ENCODE peak calls at places on chromosomes 12 and 14, in six cellular contexts. V is heart right ventricle, L is HFF-Myc, R is cardiac fibroblast, U is neural crest cell, O is left ventricle myocardium inferior. C is an unnamed sample.
A peak's percentile ranks its signal among the peaks of the same experiment; 100 is the strongest.

GRCh38 chr12:51240971-51241370 is 2.3 kb downstream of the DAZAP2 start:
- DNase-seq in O (no peak), R (no peak), L (no peak), U (no peak), V (no peak), C (no peak)

GRCh38 chr12:54050479-54050805 is 3.2 kb upstream of the HOXC4 start:
- DNase-seq in V (no peak), L (no peak), O (no peak), U (no peak), R (no peak), C (no peak)

GRCh38 chr14:94388027-94388895 is at the start of gene SERPINA1:
- DNase-seq in R (no peak), O (no peak), L (no peak), U (no peak), V (no peak), C (no peak)

GRCh38 chr12:31300341-31300740 is 25.6 kb downstream of the SINHCAF start:
- DNase-seq in L (no peak), U (no peak), V (no peak), O (no peak), R (no peak), C (no peak)

GRCh38 chr14:97155320-97155719 is 358.1 kb downstream of the VRK1 start:
- DNase-seq in U (no peak), V (no peak), O (no peak), R (no peak), L (no peak), C (no peak)

GRCh38 chr14:76741074-76741473 is 20.2 kb upstream of the VASH1 start:
- DNase-seq in U (no peak), V (no peak), L (no peak), R (no peak), O (no peak), C (no peak)

GRCh38 chr14:29724991-29725390 is 202.7 kb downstream of the PRKD1 start:
- DNase-seq in R (peak; percentile 60), V (no peak), L (no peak), O (no peak), U (no peak), C (no peak)

GRCh38 chr14:91439345-91439744 is 21.7 kb upstream of the CCDC88C start:
- DNase-seq in U (no peak), V (no peak), L (no peak), R (no peak), O (no peak), C (no peak)

GRCh38 chr14:79201545-79202247 is 1009.6 kb downstream of the DIO2 start:
- DNase-seq in R (no peak), U (no peak), O (no peak), L (no peak), V (no peak), C (no peak)

GRCh38 chr14:58430156-58430555 is 2.6 kb downstream of the KIAA0586 start:
- DNase-seq in O (no peak), L (no peak), U (no peak), V (no peak), R (peak; percentile 34), C (no peak)

GRCh38 chr12:47551426-47551851 is 154.4 kb downstream of the RPAP3 start:
- DNase-seq in V (peak; percentile 44), O (no peak), L (peak; percentile 49), U (no peak), R (peak; percentile 51), C (no peak)

GRCh38 chr12:125610971-125611370 is 545.7 kb downstream of the AACS start:
- DNase-seq in V (no peak), U (no peak), R (no peak), L (no peak), O (no peak), C (no peak)
- TF ChIP-seq CTCF in V (no peak), U (no peak), R (no peak), L (no peak), O (no peak), C (no peak)

DNA sequence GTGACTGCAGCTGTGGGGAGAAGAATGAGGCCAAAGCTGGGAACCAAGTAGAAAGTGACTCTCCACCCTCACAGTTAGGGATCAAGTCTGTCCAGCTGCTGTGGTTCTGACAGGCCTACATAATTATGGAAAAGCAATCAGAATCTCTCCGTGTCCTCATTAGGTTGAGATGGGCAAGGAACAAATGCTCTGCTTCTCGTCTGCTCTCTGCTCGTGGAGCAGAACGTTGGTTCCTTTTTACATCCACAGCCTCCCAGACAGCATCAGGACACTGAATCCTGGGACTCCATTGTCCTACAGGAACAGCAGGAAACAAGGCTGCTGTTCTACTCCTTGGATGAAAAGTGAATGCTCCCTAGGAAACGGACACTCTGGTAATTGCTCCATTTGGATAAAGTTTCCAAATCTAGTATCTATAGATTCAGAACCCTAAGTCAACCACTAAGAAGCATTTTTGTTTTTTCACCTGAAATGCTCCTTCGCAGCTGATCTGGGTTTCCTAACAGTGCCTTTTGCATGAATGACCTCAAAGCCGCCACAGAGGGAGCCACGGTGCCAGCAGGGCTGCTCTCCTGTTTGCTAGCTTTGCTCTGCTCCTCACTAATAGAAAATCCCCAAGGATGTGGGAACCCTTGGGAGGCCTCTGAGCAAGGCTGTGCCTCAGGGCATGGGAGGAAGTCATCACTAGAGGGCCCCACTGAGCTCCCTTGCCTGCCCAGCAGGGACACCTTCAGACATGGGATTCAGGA is 102.0 kb downstream of the EGLN3 start:
- DNase-seq in L (peak; percentile 52), O (peak; percentile 46), V (peak; percentile 71), R (peak; percentile 61), U (peak; percentile 76), C (no peak)
- TF ChIP-seq CTCF in L (peak; percentile 88), O (peak; percentile 84), V (peak; percentile 73), R (peak; percentile 77), U (peak; percentile 70), C (no peak)

DNA sequence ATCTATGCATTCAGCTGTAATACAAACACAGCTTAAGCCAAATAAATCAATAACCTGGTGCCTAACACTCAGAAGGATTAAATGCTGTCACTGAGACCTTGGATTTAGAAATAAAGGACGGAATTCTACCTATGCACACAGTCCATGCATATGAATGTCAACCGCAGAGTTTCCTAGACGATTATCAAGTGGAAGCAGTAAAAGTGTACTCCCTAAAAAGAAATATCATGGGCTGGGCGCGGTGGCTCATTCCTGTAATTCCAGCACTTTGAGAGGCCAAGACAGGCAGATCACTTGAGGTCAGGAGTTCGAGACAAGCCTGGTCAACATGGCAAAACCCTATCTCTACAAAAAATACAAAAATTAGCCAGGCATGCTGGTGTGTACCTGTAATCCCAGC is 188.2 kb upstream of the DYRK2 start:
- DNase-seq in V (no peak), L (no peak), O (no peak), U (no peak), R (no peak), C (no peak)
- TF ChIP-seq CTCF in V (no peak), L (no peak), O (no peak), U (no peak), R (no peak), C (no peak)

DNA sequence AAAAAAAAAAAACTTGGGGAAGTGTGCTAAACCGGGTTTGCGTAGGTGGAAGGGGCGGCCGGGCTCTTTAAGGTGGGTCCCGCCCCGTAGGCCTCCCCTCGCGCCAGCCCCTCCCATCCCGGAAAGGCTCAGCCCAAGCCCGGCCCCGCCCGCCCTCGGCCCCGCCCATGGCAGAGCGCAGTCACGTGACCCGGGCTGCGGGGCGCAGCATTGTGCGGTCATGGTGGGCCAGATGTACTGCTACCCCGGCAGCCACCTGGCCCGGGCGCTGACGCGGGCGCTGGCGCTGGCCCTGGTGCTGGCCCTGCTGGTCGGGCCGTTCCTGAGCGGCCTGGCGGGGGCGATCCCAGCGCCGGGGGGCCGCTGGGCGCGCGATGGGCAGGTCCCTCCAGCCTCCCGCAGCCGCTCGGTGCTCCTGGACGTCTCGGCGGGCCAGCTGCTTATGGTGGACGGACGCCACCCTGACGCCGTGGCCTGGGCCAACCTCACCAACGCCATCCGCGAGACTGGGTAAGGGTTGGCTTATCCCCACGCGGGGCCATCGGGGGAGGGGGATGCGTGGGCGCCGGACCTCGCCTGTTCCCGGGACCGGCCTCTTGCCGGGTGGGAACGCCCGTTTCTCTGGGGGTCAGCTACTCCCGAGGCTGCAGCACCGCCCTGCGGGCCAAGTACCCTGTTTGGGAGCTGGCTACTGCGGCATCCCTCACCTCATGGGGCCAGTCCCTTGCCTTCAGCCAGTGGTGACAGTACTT is at the start of gene PLBD2:
- DNase-seq in L (peak; percentile 73), O (peak; percentile 95), U (peak; percentile 83), R (peak; percentile 96), V (peak; percentile 94), C (peak; percentile 88)
- TF ChIP-seq CTCF in L (no peak), O (no peak), U (no peak), R (no peak), V (no peak), C (no peak)

GRCh38 chr12:98646165-98646764 is 1.2 kb downstream of the APAF1 start:
- DNase-seq in V (no peak), O (no peak), U (no peak), R (peak; percentile 29), L (no peak), C (no peak)
- TF ChIP-seq CTCF in V (no peak), O (no peak), U (peak; percentile 44), R (peak; percentile 12), L (no peak), C (no peak)

GRCh38 chr12:20549115-20549719 is 145.9 kb upstream of the SLCO1C1 start:
- DNase-seq in V (peak; percentile 33), U (peak; percentile 16), O (no peak), R (peak; percentile 75), L (no peak), C (no peak)
- TF ChIP-seq CTCF in V (peak; percentile 56), U (peak; percentile 78), O (peak; percentile 69), R (peak; percentile 79), L (peak; percentile 78), C (no peak)